ENCODE peak calls at places on chromosomes 5 and 9, in nine cellular contexts. One of them, this sample, is unnamed. For H3K9me3, the result is how much of the 10 kb centered on the place peaks cover.

GRCh38 chr5:95886340-95887044 is 64.0 kb upstream of the GLRX start:
- DNase-seq in cardiac muscle cell: no peak
- DNase-seq in BE2C: no peak
- DNase-seq in small intestine: no peak
- DNase-seq in CD4-positive, alpha-beta memory T cell: no peak
- DNase-seq in heart right ventricle: no peak
- DNase-seq in AG04450: no peak
- DNase-seq in PC-9: no peak
- DNase-seq in aorta: no peak
- DNase-seq in this sample: no peak

GRCh38 chr9:18906656-18907395 is 126.2 kb downstream of the SAXO1 start:
- DNase-seq in BE2C: peak
- DNase-seq in PC-9: no peak
- DNase-seq in heart right ventricle: no peak
- DNase-seq in cardiac muscle cell: no peak
- DNase-seq in small intestine: no peak
- DNase-seq in aorta: peak
- DNase-seq in CD4-positive, alpha-beta memory T cell: no peak
- DNase-seq in AG04450: no peak
- DNase-seq in this sample: no peak

GRCh38 chr9:18865542-18865941 is 167.5 kb downstream of the SAXO1 start:
- DNase-seq in CD4-positive, alpha-beta memory T cell: no peak
- DNase-seq in AG04450: no peak
- DNase-seq in cardiac muscle cell: no peak
- DNase-seq in aorta: no peak
- DNase-seq in BE2C: no peak
- DNase-seq in small intestine: no peak
- DNase-seq in heart right ventricle: no peak
- DNase-seq in PC-9: no peak
- DNase-seq in this sample: no peak

GRCh38 chr9:134065720-134066419 is 2.0 kb downstream of the BRD3 start:
- DNase-seq in heart right ventricle: no peak
- DNase-seq in cardiac muscle cell: no peak
- DNase-seq in small intestine: peak
- DNase-seq in aorta: peak
- DNase-seq in CD4-positive, alpha-beta memory T cell: peak
- DNase-seq in AG04450: no peak
- DNase-seq in BE2C: no peak
- DNase-seq in PC-9: peak
- DNase-seq in this sample: no peak

GRCh38 chr5:140192715-140193428 is 17.9 kb downstream of the CYSTM1 start:
- DNase-seq in heart right ventricle: no peak
- DNase-seq in small intestine: peak
- DNase-seq in cardiac muscle cell: no peak
- DNase-seq in CD4-positive, alpha-beta memory T cell: no peak
- DNase-seq in aorta: no peak
- DNase-seq in AG04450: no peak
- DNase-seq in PC-9: no peak
- DNase-seq in BE2C: no peak
- DNase-seq in this sample: no peak

GRCh38 chr9:117205806-117206205 is 209.1 kb downstream of the ASTN2 start:
- DNase-seq in heart right ventricle: no peak
- DNase-seq in small intestine: no peak
- DNase-seq in BE2C: no peak
- DNase-seq in PC-9: no peak
- DNase-seq in aorta: no peak
- DNase-seq in AG04450: no peak
- DNase-seq in cardiac muscle cell: no peak
- DNase-seq in CD4-positive, alpha-beta memory T cell: no peak
- DNase-seq in this sample: no peak

GRCh38 chr5:171808951-171809350 is 23.3 kb downstream of the SMIM23 start:
- DNase-seq in PC-9: no peak
- DNase-seq in small intestine: no peak
- DNase-seq in BE2C: no peak
- DNase-seq in heart right ventricle: no peak
- DNase-seq in CD4-positive, alpha-beta memory T cell: no peak
- DNase-seq in aorta: no peak
- DNase-seq in cardiac muscle cell: no peak
- DNase-seq in AG04450: peak
- DNase-seq in this sample: no peak

GRCh38 chr9:31683126-31683525 is 701.3 kb upstream of the ACO1 start:
- DNase-seq in small intestine: no peak
- DNase-seq in heart right ventricle: no peak
- DNase-seq in BE2C: no peak
- DNase-seq in AG04450: no peak
- DNase-seq in cardiac muscle cell: no peak
- DNase-seq in CD4-positive, alpha-beta memory T cell: no peak
- DNase-seq in PC-9: no peak
- DNase-seq in aorta: no peak
- DNase-seq in this sample: no peak

GRCh38 chr5:135367070-135367469 is 32.0 kb downstream of the MACROH2A1 start:
- DNase-seq in BE2C: no peak
- DNase-seq in small intestine: no peak
- DNase-seq in cardiac muscle cell: no peak
- DNase-seq in heart right ventricle: no peak
- DNase-seq in aorta: no peak
- DNase-seq in AG04450: peak
- DNase-seq in PC-9: no peak
- DNase-seq in CD4-positive, alpha-beta memory T cell: no peak
- DNase-seq in this sample: no peak

GRCh38 chr5:8813180-8813579 is 732.7 kb downstream of the SEMA5A start:
- DNase-seq in aorta: no peak
- DNase-seq in small intestine: no peak
- DNase-seq in heart right ventricle: no peak
- DNase-seq in BE2C: no peak
- DNase-seq in cardiac muscle cell: no peak
- DNase-seq in PC-9: no peak
- DNase-seq in AG04450: no peak
- DNase-seq in CD4-positive, alpha-beta memory T cell: no peak
- DNase-seq in this sample: no peak
- H3K9me3 ChIP-seq in aorta: under half
- H3K9me3 ChIP-seq in small intestine: under half
- H3K9me3 ChIP-seq in heart right ventricle: under half
- H3K9me3 ChIP-seq in BE2C: under half
- H3K9me3 ChIP-seq in cardiac muscle cell: under half
- H3K9me3 ChIP-seq in PC-9: under half
- H3K9me3 ChIP-seq in AG04450: under half
- H3K9me3 ChIP-seq in CD4-positive, alpha-beta memory T cell: under half
- H3K9me3 ChIP-seq in this sample: under half

GRCh38 chr5:150879358-150879757 is 25.4 kb downstream of the ZNF300 start:
- DNase-seq in AG04450: no peak
- DNase-seq in heart right ventricle: no peak
- DNase-seq in CD4-positive, alpha-beta memory T cell: no peak
- DNase-seq in cardiac muscle cell: no peak
- DNase-seq in small intestine: no peak
- DNase-seq in aorta: no peak
- DNase-seq in BE2C: no peak
- DNase-seq in PC-9: no peak
- DNase-seq in this sample: no peak
- H3K9me3 ChIP-seq in AG04450: under half
- H3K9me3 ChIP-seq in heart right ventricle: under half
- H3K9me3 ChIP-seq in CD4-positive, alpha-beta memory T cell: under half
- H3K9me3 ChIP-seq in cardiac muscle cell: under half
- H3K9me3 ChIP-seq in small intestine: under half
- H3K9me3 ChIP-seq in aorta: under half
- H3K9me3 ChIP-seq in BE2C: under half
- H3K9me3 ChIP-seq in PC-9: under half
- H3K9me3 ChIP-seq in this sample: under half

DNA sequence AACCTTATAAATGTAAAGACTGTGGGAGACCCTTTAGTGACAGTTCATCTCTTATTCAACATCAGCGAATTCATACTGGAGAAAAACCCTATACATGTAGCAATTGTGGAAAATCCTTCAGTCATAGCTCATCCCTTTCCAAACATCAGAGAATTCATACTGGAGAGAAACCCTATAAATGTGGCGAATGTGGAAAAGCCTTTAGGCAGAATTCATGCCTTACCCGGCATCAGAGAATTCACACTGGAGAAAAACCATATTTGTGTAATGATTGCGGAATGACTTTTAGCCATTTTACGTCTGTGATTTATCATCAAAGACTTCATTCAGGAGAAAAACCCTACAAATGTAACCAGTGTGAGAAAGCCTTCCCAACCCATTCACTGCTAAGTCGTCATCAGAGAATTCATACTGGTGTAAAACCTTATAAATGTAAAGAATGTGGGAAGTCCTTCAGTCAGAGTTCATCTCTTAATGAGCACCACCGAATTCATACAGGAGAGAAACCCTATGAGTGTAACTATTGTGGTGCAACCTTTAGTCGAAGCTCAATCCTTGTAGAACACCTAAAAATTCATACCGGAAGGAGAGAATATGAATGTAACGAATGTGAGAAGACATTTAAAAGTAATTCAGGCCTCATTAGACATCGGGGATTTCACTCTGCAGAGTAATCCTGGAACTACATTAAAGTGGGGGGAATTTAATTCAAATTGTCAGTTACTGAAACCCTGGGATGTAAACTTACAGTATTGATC is 17.7 kb downstream of the ZNF483 start:
- DNase-seq in small intestine: no peak
- DNase-seq in BE2C: no peak
- DNase-seq in aorta: no peak
- DNase-seq in heart right ventricle: no peak
- DNase-seq in cardiac muscle cell: no peak
- DNase-seq in CD4-positive, alpha-beta memory T cell: no peak
- DNase-seq in AG04450: no peak
- DNase-seq in PC-9: no peak
- DNase-seq in this sample: no peak
- H3K9me3 ChIP-seq in small intestine: under half
- H3K9me3 ChIP-seq in BE2C: under half
- H3K9me3 ChIP-seq in aorta: under half
- H3K9me3 ChIP-seq in heart right ventricle: under half
- H3K9me3 ChIP-seq in cardiac muscle cell: under half
- H3K9me3 ChIP-seq in CD4-positive, alpha-beta memory T cell: under half
- H3K9me3 ChIP-seq in AG04450: under half
- H3K9me3 ChIP-seq in PC-9: half or more
- H3K9me3 ChIP-seq in this sample: under half

GRCh38 chr5:131945551-131945882 is at the start of gene MEIKIN:
- DNase-seq in AG04450: no peak
- DNase-seq in heart right ventricle: peak
- DNase-seq in CD4-positive, alpha-beta memory T cell: no peak
- DNase-seq in PC-9: no peak
- DNase-seq in small intestine: no peak
- DNase-seq in aorta: no peak
- DNase-seq in cardiac muscle cell: no peak
- DNase-seq in BE2C: no peak
- DNase-seq in this sample: no peak

GRCh38 chr5:131944700-131945550 is 538 bp downstream of the MEIKIN start:
- DNase-seq in PC-9: no peak
- DNase-seq in small intestine: no peak
- DNase-seq in aorta: no peak
- DNase-seq in BE2C: no peak
- DNase-seq in CD4-positive, alpha-beta memory T cell: no peak
- DNase-seq in AG04450: no peak
- DNase-seq in cardiac muscle cell: no peak
- DNase-seq in heart right ventricle: no peak
- DNase-seq in this sample: no peak

GRCh38 chr5:131943914-131944313 is 1.5 kb downstream of the MEIKIN start:
- DNase-seq in cardiac muscle cell: no peak
- DNase-seq in small intestine: no peak
- DNase-seq in CD4-positive, alpha-beta memory T cell: no peak
- DNase-seq in BE2C: no peak
- DNase-seq in aorta: no peak
- DNase-seq in PC-9: no peak
- DNase-seq in AG04450: no peak
- DNase-seq in heart right ventricle: no peak
- DNase-seq in this sample: no peak

GRCh38 chr5:131939690-131940345 is 5.6 kb downstream of the MEIKIN start:
- DNase-seq in AG04450: no peak
- DNase-seq in PC-9: no peak
- DNase-seq in BE2C: no peak
- DNase-seq in CD4-positive, alpha-beta memory T cell: no peak
- DNase-seq in small intestine: no peak
- DNase-seq in cardiac muscle cell: no peak
- DNase-seq in heart right ventricle: no peak
- DNase-seq in aorta: no peak
- DNase-seq in this sample: no peak
- H3K9me3 ChIP-seq in AG04450: under half
- H3K9me3 ChIP-seq in PC-9: under half
- H3K9me3 ChIP-seq in BE2C: under half
- H3K9me3 ChIP-seq in CD4-positive, alpha-beta memory T cell: under half
- H3K9me3 ChIP-seq in small intestine: under half
- H3K9me3 ChIP-seq in cardiac muscle cell: under half
- H3K9me3 ChIP-seq in heart right ventricle: under half
- H3K9me3 ChIP-seq in aorta: under half
- H3K9me3 ChIP-seq in this sample: under half

GRCh38 chr5:179111267-179112207 is 51.4 kb downstream of the ZNF354C start:
- DNase-seq in PC-9: no peak
- DNase-seq in aorta: no peak
- DNase-seq in small intestine: no peak
- DNase-seq in CD4-positive, alpha-beta memory T cell: no peak
- DNase-seq in cardiac muscle cell: no peak
- DNase-seq in BE2C: no peak
- DNase-seq in heart right ventricle: no peak
- DNase-seq in AG04450: no peak
- DNase-seq in this sample: no peak
- H3K9me3 ChIP-seq in PC-9: under half
- H3K9me3 ChIP-seq in aorta: under half
- H3K9me3 ChIP-seq in small intestine: under half
- H3K9me3 ChIP-seq in CD4-positive, alpha-beta memory T cell: under half
- H3K9me3 ChIP-seq in cardiac muscle cell: under half
- H3K9me3 ChIP-seq in BE2C: under half
- H3K9me3 ChIP-seq in heart right ventricle: under half
- H3K9me3 ChIP-seq in AG04450: half or more
- H3K9me3 ChIP-seq in this sample: under half

DNA sequence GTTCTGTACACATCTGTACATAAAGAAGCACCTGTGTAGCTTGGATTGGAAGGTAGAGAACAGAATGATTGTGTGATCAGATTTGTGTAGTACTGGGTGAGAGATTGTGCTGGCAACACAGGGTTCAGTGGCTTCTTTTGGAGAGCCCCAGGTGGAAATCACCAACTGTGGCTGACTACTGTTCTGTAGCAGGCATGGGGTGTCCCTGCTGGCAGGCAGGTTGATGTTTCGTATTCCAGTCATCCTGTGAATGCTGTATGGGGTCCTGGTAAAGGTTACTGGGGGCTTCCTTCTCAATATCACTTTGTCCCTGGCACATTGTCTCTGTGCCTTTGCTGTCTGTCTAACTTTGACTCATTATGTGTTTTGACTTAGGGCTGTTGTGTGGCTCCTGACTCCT is 5.3 kb downstream of the ASPN start:
- DNase-seq in CD4-positive, alpha-beta memory T cell: no peak
- DNase-seq in cardiac muscle cell: no peak
- DNase-seq in aorta: no peak
- DNase-seq in small intestine: no peak
- DNase-seq in PC-9: no peak
- DNase-seq in AG04450: no peak
- DNase-seq in BE2C: no peak
- DNase-seq in heart right ventricle: no peak
- DNase-seq in this sample: no peak
- H3K9me3 ChIP-seq in CD4-positive, alpha-beta memory T cell: under half
- H3K9me3 ChIP-seq in cardiac muscle cell: under half
- H3K9me3 ChIP-seq in aorta: under half
- H3K9me3 ChIP-seq in small intestine: under half
- H3K9me3 ChIP-seq in PC-9: under half
- H3K9me3 ChIP-seq in AG04450: under half
- H3K9me3 ChIP-seq in BE2C: under half
- H3K9me3 ChIP-seq in heart right ventricle: under half
- H3K9me3 ChIP-seq in this sample: under half

DNA sequence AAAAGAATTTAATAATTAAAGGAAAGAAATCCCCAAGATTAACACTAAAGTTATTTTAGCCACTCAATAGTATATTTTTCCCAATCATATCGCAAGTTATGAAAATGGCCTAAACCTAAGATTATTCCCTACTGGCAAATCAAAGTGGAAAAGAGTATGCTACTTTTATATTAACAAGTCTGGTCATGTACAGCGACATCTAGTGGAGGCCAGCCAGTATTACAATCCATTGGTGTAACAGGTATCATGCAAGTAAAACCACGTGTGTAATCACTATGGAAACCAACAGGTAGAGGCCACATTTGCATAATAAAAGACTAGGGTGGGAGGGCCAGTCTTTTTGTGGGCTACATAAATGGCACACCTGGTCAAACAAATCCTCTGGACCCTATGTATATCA is 976.4 kb upstream of the CDH9 start:
- DNase-seq in cardiac muscle cell: no peak
- DNase-seq in PC-9: peak
- DNase-seq in heart right ventricle: no peak
- DNase-seq in aorta: no peak
- DNase-seq in small intestine: no peak
- DNase-seq in CD4-positive, alpha-beta memory T cell: no peak
- DNase-seq in AG04450: no peak
- DNase-seq in BE2C: peak
- DNase-seq in this sample: no peak
- H3K9me3 ChIP-seq in cardiac muscle cell: under half
- H3K9me3 ChIP-seq in PC-9: under half
- H3K9me3 ChIP-seq in heart right ventricle: under half
- H3K9me3 ChIP-seq in aorta: under half
- H3K9me3 ChIP-seq in small intestine: under half
- H3K9me3 ChIP-seq in CD4-positive, alpha-beta memory T cell: under half
- H3K9me3 ChIP-seq in AG04450: under half
- H3K9me3 ChIP-seq in BE2C: under half
- H3K9me3 ChIP-seq in this sample: under half

This sample was measured in T-helper 17 cell.